ENCODE peak calls at places on chromosomes 2 and 18, in ten cellular contexts. One of them, this sample, is unnamed.

GRCh38 chr2:166665991-166666940 is 172.2 kb upstream of the SCN7A start:
- DNase-seq in stimulated activated CD4-positive, alpha-beta T cell treated with anti-CD3 and anti-CD28 coated beads, TNF-alpha, amount 100 ng/mL, for 24 hours: no peak
- DNase-seq in fibroblast of the conjunctiva: peak
- DNase-seq in activated CD8-positive, alpha-beta memory T cell treated with anti-CD3 and anti-CD28 coated beads, Interleukin-2, amount 50 U/mL, for 4 hours: no peak
- DNase-seq in stomach: no peak
- DNase-seq in skeletal muscle cell: peak
- DNase-seq in cardiac fibroblast: peak
- DNase-seq in DMS 273 treated with DMSO at 0.1 percent for 48 hours: no peak
- DNase-seq in NCI-H1092: no peak
- DNase-seq in GM10248: no peak
- DNase-seq in this sample: no peak

GRCh38 chr2:128474962-128475361 is 156.3 kb upstream of the HS6ST1 start:
- DNase-seq in stimulated activated CD4-positive, alpha-beta T cell treated with anti-CD3 and anti-CD28 coated beads, TNF-alpha, amount 100 ng/mL, for 24 hours: no peak
- DNase-seq in fibroblast of the conjunctiva: no peak
- DNase-seq in activated CD8-positive, alpha-beta memory T cell treated with anti-CD3 and anti-CD28 coated beads, Interleukin-2, amount 50 U/mL, for 4 hours: no peak
- DNase-seq in stomach: no peak
- DNase-seq in skeletal muscle cell: no peak
- DNase-seq in cardiac fibroblast: no peak
- DNase-seq in DMS 273 treated with DMSO at 0.1 percent for 48 hours: no peak
- DNase-seq in NCI-H1092: no peak
- DNase-seq in GM10248: no peak
- DNase-seq in this sample: no peak

GRCh38 chr2:133737597-133737996 is 169.3 kb upstream of the NCKAP5 start:
- DNase-seq in stimulated activated CD4-positive, alpha-beta T cell treated with anti-CD3 and anti-CD28 coated beads, TNF-alpha, amount 100 ng/mL, for 24 hours: no peak
- DNase-seq in fibroblast of the conjunctiva: no peak
- DNase-seq in activated CD8-positive, alpha-beta memory T cell treated with anti-CD3 and anti-CD28 coated beads, Interleukin-2, amount 50 U/mL, for 4 hours: no peak
- DNase-seq in stomach: no peak
- DNase-seq in skeletal muscle cell: no peak
- DNase-seq in cardiac fibroblast: peak
- DNase-seq in DMS 273 treated with DMSO at 0.1 percent for 48 hours: no peak
- DNase-seq in NCI-H1092: no peak
- DNase-seq in GM10248: no peak
- DNase-seq in this sample: no peak

GRCh38 chr2:65604246-65604645 is 171.8 kb upstream of the SPRED2 start:
- DNase-seq in stimulated activated CD4-positive, alpha-beta T cell treated with anti-CD3 and anti-CD28 coated beads, TNF-alpha, amount 100 ng/mL, for 24 hours: no peak
- DNase-seq in fibroblast of the conjunctiva: no peak
- DNase-seq in activated CD8-positive, alpha-beta memory T cell treated with anti-CD3 and anti-CD28 coated beads, Interleukin-2, amount 50 U/mL, for 4 hours: no peak
- DNase-seq in stomach: no peak
- DNase-seq in skeletal muscle cell: no peak
- DNase-seq in cardiac fibroblast: peak
- DNase-seq in DMS 273 treated with DMSO at 0.1 percent for 48 hours: no peak
- DNase-seq in NCI-H1092: no peak
- DNase-seq in GM10248: no peak
- DNase-seq in this sample: no peak

GRCh38 chr18:48832961-48833700 is 117.6 kb downstream of the SMAD7 start:
- DNase-seq in stimulated activated CD4-positive, alpha-beta T cell treated with anti-CD3 and anti-CD28 coated beads, TNF-alpha, amount 100 ng/mL, for 24 hours: no peak
- DNase-seq in fibroblast of the conjunctiva: no peak
- DNase-seq in activated CD8-positive, alpha-beta memory T cell treated with anti-CD3 and anti-CD28 coated beads, Interleukin-2, amount 50 U/mL, for 4 hours: peak
- DNase-seq in stomach: peak
- DNase-seq in skeletal muscle cell: no peak
- DNase-seq in cardiac fibroblast: peak
- DNase-seq in DMS 273 treated with DMSO at 0.1 percent for 48 hours: no peak
- DNase-seq in NCI-H1092: no peak
- DNase-seq in GM10248: no peak
- DNase-seq in this sample: no peak

GRCh38 chr2:201348758-201349157 is 8.4 kb downstream of the FLACC1 start:
- DNase-seq in stimulated activated CD4-positive, alpha-beta T cell treated with anti-CD3 and anti-CD28 coated beads, TNF-alpha, amount 100 ng/mL, for 24 hours: no peak
- DNase-seq in fibroblast of the conjunctiva: no peak
- DNase-seq in activated CD8-positive, alpha-beta memory T cell treated with anti-CD3 and anti-CD28 coated beads, Interleukin-2, amount 50 U/mL, for 4 hours: no peak
- DNase-seq in stomach: no peak
- DNase-seq in skeletal muscle cell: no peak
- DNase-seq in cardiac fibroblast: no peak
- DNase-seq in DMS 273 treated with DMSO at 0.1 percent for 48 hours: no peak
- DNase-seq in NCI-H1092: no peak
- DNase-seq in GM10248: no peak
- DNase-seq in this sample: no peak

GRCh38 chr2:239745386-239745785 is 279.8 kb downstream of the NDUFA10 start:
- DNase-seq in stimulated activated CD4-positive, alpha-beta T cell treated with anti-CD3 and anti-CD28 coated beads, TNF-alpha, amount 100 ng/mL, for 24 hours: no peak
- DNase-seq in fibroblast of the conjunctiva: no peak
- DNase-seq in activated CD8-positive, alpha-beta memory T cell treated with anti-CD3 and anti-CD28 coated beads, Interleukin-2, amount 50 U/mL, for 4 hours: no peak
- DNase-seq in stomach: no peak
- DNase-seq in skeletal muscle cell: no peak
- DNase-seq in cardiac fibroblast: no peak
- DNase-seq in DMS 273 treated with DMSO at 0.1 percent for 48 hours: no peak
- DNase-seq in NCI-H1092: no peak
- DNase-seq in GM10248: no peak
- DNase-seq in this sample: no peak

GRCh38 chr2:178891959-178892485 is 84.8 kb upstream of the TTN start:
- DNase-seq in stimulated activated CD4-positive, alpha-beta T cell treated with anti-CD3 and anti-CD28 coated beads, TNF-alpha, amount 100 ng/mL, for 24 hours: no peak
- DNase-seq in fibroblast of the conjunctiva: no peak
- DNase-seq in activated CD8-positive, alpha-beta memory T cell treated with anti-CD3 and anti-CD28 coated beads, Interleukin-2, amount 50 U/mL, for 4 hours: no peak
- DNase-seq in stomach: no peak
- DNase-seq in skeletal muscle cell: no peak
- DNase-seq in cardiac fibroblast: no peak
- DNase-seq in DMS 273 treated with DMSO at 0.1 percent for 48 hours: no peak
- DNase-seq in NCI-H1092: no peak
- DNase-seq in GM10248: no peak
- DNase-seq in this sample: no peak

GRCh38 chr18:77858331-77858730 is 608.7 kb downstream of the GALR1 start:
- DNase-seq in stimulated activated CD4-positive, alpha-beta T cell treated with anti-CD3 and anti-CD28 coated beads, TNF-alpha, amount 100 ng/mL, for 24 hours: no peak
- DNase-seq in fibroblast of the conjunctiva: no peak
- DNase-seq in activated CD8-positive, alpha-beta memory T cell treated with anti-CD3 and anti-CD28 coated beads, Interleukin-2, amount 50 U/mL, for 4 hours: no peak
- DNase-seq in stomach: no peak
- DNase-seq in skeletal muscle cell: no peak
- DNase-seq in cardiac fibroblast: no peak
- DNase-seq in DMS 273 treated with DMSO at 0.1 percent for 48 hours: no peak
- DNase-seq in NCI-H1092: peak
- DNase-seq in GM10248: no peak
- DNase-seq in this sample: no peak

GRCh38 chr2:28437142-28437835 is 44.6 kb downstream of the FOSL2 start:
- DNase-seq in stimulated activated CD4-positive, alpha-beta T cell treated with anti-CD3 and anti-CD28 coated beads, TNF-alpha, amount 100 ng/mL, for 24 hours: no peak
- DNase-seq in fibroblast of the conjunctiva: no peak
- DNase-seq in activated CD8-positive, alpha-beta memory T cell treated with anti-CD3 and anti-CD28 coated beads, Interleukin-2, amount 50 U/mL, for 4 hours: no peak
- DNase-seq in stomach: no peak
- DNase-seq in skeletal muscle cell: no peak
- DNase-seq in cardiac fibroblast: no peak
- DNase-seq in DMS 273 treated with DMSO at 0.1 percent for 48 hours: no peak
- DNase-seq in NCI-H1092: no peak
- DNase-seq in GM10248: no peak
- DNase-seq in this sample: peak

GRCh38 chr2:97926936-97927335 is 68.8 kb downstream of the TMEM131 start:
- DNase-seq in stimulated activated CD4-positive, alpha-beta T cell treated with anti-CD3 and anti-CD28 coated beads, TNF-alpha, amount 100 ng/mL, for 24 hours: no peak
- DNase-seq in fibroblast of the conjunctiva: no peak
- DNase-seq in activated CD8-positive, alpha-beta memory T cell treated with anti-CD3 and anti-CD28 coated beads, Interleukin-2, amount 50 U/mL, for 4 hours: no peak
- DNase-seq in stomach: no peak
- DNase-seq in skeletal muscle cell: no peak
- DNase-seq in cardiac fibroblast: no peak
- DNase-seq in DMS 273 treated with DMSO at 0.1 percent for 48 hours: no peak
- DNase-seq in NCI-H1092: no peak
- DNase-seq in GM10248: no peak
- DNase-seq in this sample: no peak

GRCh38 chr2:100460904-100461303 is 9.4 kb upstream of the NMS start:
- DNase-seq in stimulated activated CD4-positive, alpha-beta T cell treated with anti-CD3 and anti-CD28 coated beads, TNF-alpha, amount 100 ng/mL, for 24 hours: no peak
- DNase-seq in fibroblast of the conjunctiva: no peak
- DNase-seq in activated CD8-positive, alpha-beta memory T cell treated with anti-CD3 and anti-CD28 coated beads, Interleukin-2, amount 50 U/mL, for 4 hours: no peak
- DNase-seq in stomach: no peak
- DNase-seq in skeletal muscle cell: no peak
- DNase-seq in cardiac fibroblast: no peak
- DNase-seq in DMS 273 treated with DMSO at 0.1 percent for 48 hours: no peak
- DNase-seq in NCI-H1092: no peak
- DNase-seq in GM10248: no peak
- DNase-seq in this sample: no peak

GRCh38 chr2:177906041-177906718 is 166.4 kb downstream of the PDE11A start:
- DNase-seq in stimulated activated CD4-positive, alpha-beta T cell treated with anti-CD3 and anti-CD28 coated beads, TNF-alpha, amount 100 ng/mL, for 24 hours: peak
- DNase-seq in fibroblast of the conjunctiva: peak
- DNase-seq in activated CD8-positive, alpha-beta memory T cell treated with anti-CD3 and anti-CD28 coated beads, Interleukin-2, amount 50 U/mL, for 4 hours: peak
- DNase-seq in stomach: peak
- DNase-seq in skeletal muscle cell: no peak
- DNase-seq in cardiac fibroblast: peak
- DNase-seq in DMS 273 treated with DMSO at 0.1 percent for 48 hours: no peak
- DNase-seq in NCI-H1092: peak
- DNase-seq in GM10248: peak
- DNase-seq in this sample: no peak

GRCh38 chr2:197504512-197504911 is 4.3 kb downstream of the HSPE1 start:
- DNase-seq in stimulated activated CD4-positive, alpha-beta T cell treated with anti-CD3 and anti-CD28 coated beads, TNF-alpha, amount 100 ng/mL, for 24 hours: no peak
- DNase-seq in fibroblast of the conjunctiva: no peak
- DNase-seq in activated CD8-positive, alpha-beta memory T cell treated with anti-CD3 and anti-CD28 coated beads, Interleukin-2, amount 50 U/mL, for 4 hours: no peak
- DNase-seq in stomach: no peak
- DNase-seq in skeletal muscle cell: no peak
- DNase-seq in cardiac fibroblast: no peak
- DNase-seq in DMS 273 treated with DMSO at 0.1 percent for 48 hours: no peak
- DNase-seq in NCI-H1092: no peak
- DNase-seq in GM10248: no peak
- DNase-seq in this sample: no peak

GRCh38 chr18:48201952-48202898 is 207.0 kb downstream of the ZBTB7C start:
- DNase-seq in stimulated activated CD4-positive, alpha-beta T cell treated with anti-CD3 and anti-CD28 coated beads, TNF-alpha, amount 100 ng/mL, for 24 hours: no peak
- DNase-seq in fibroblast of the conjunctiva: no peak
- DNase-seq in activated CD8-positive, alpha-beta memory T cell treated with anti-CD3 and anti-CD28 coated beads, Interleukin-2, amount 50 U/mL, for 4 hours: no peak
- DNase-seq in stomach: no peak
- DNase-seq in skeletal muscle cell: no peak
- DNase-seq in cardiac fibroblast: no peak
- DNase-seq in DMS 273 treated with DMSO at 0.1 percent for 48 hours: no peak
- DNase-seq in NCI-H1092: no peak
- DNase-seq in GM10248: no peak
- DNase-seq in this sample: no peak

GRCh38 chr2:24702800-24703199 is 90.4 kb downstream of the PTRHD1 start:
- DNase-seq in stimulated activated CD4-positive, alpha-beta T cell treated with anti-CD3 and anti-CD28 coated beads, TNF-alpha, amount 100 ng/mL, for 24 hours: no peak
- DNase-seq in fibroblast of the conjunctiva: peak
- DNase-seq in activated CD8-positive, alpha-beta memory T cell treated with anti-CD3 and anti-CD28 coated beads, Interleukin-2, amount 50 U/mL, for 4 hours: no peak
- DNase-seq in stomach: no peak
- DNase-seq in skeletal muscle cell: peak
- DNase-seq in cardiac fibroblast: peak
- DNase-seq in DMS 273 treated with DMSO at 0.1 percent for 48 hours: no peak
- DNase-seq in NCI-H1092: no peak
- DNase-seq in GM10248: no peak
- DNase-seq in this sample: no peak

GRCh38 chr2:8629402-8629801 is 52.5 kb upstream of the ID2 start:
- DNase-seq in stimulated activated CD4-positive, alpha-beta T cell treated with anti-CD3 and anti-CD28 coated beads, TNF-alpha, amount 100 ng/mL, for 24 hours: no peak
- DNase-seq in fibroblast of the conjunctiva: no peak
- DNase-seq in activated CD8-positive, alpha-beta memory T cell treated with anti-CD3 and anti-CD28 coated beads, Interleukin-2, amount 50 U/mL, for 4 hours: no peak
- DNase-seq in stomach: no peak
- DNase-seq in skeletal muscle cell: no peak
- DNase-seq in cardiac fibroblast: no peak
- DNase-seq in DMS 273 treated with DMSO at 0.1 percent for 48 hours: no peak
- DNase-seq in NCI-H1092: no peak
- DNase-seq in GM10248: no peak
- DNase-seq in this sample: no peak

GRCh38 chr2:216535454-216535995 is 36.9 kb downstream of the RPL37A start:
- DNase-seq in stimulated activated CD4-positive, alpha-beta T cell treated with anti-CD3 and anti-CD28 coated beads, TNF-alpha, amount 100 ng/mL, for 24 hours: no peak
- DNase-seq in fibroblast of the conjunctiva: peak
- DNase-seq in activated CD8-positive, alpha-beta memory T cell treated with anti-CD3 and anti-CD28 coated beads, Interleukin-2, amount 50 U/mL, for 4 hours: no peak
- DNase-seq in stomach: no peak
- DNase-seq in skeletal muscle cell: peak
- DNase-seq in cardiac fibroblast: peak
- DNase-seq in DMS 273 treated with DMSO at 0.1 percent for 48 hours: no peak
- DNase-seq in NCI-H1092: no peak
- DNase-seq in GM10248: no peak
- DNase-seq in this sample: peak

GRCh38 chr2:238441262-238442114 is 14.8 kb downstream of the ASB1 start:
- DNase-seq in stimulated activated CD4-positive, alpha-beta T cell treated with anti-CD3 and anti-CD28 coated beads, TNF-alpha, amount 100 ng/mL, for 24 hours: no peak
- DNase-seq in fibroblast of the conjunctiva: no peak
- DNase-seq in activated CD8-positive, alpha-beta memory T cell treated with anti-CD3 and anti-CD28 coated beads, Interleukin-2, amount 50 U/mL, for 4 hours: no peak
- DNase-seq in stomach: no peak
- DNase-seq in skeletal muscle cell: no peak
- DNase-seq in cardiac fibroblast: no peak
- DNase-seq in DMS 273 treated with DMSO at 0.1 percent for 48 hours: no peak
- DNase-seq in NCI-H1092: no peak
- DNase-seq in GM10248: no peak
- DNase-seq in this sample: no peak

GRCh38 chr2:70772486-70773155 is 4.6 kb upstream of the ADD2 start:
- DNase-seq in stimulated activated CD4-positive, alpha-beta T cell treated with anti-CD3 and anti-CD28 coated beads, TNF-alpha, amount 100 ng/mL, for 24 hours: no peak
- DNase-seq in fibroblast of the conjunctiva: no peak
- DNase-seq in activated CD8-positive, alpha-beta memory T cell treated with anti-CD3 and anti-CD28 coated beads, Interleukin-2, amount 50 U/mL, for 4 hours: no peak
- DNase-seq in stomach: no peak
- DNase-seq in skeletal muscle cell: no peak
- DNase-seq in cardiac fibroblast: no peak
- DNase-seq in DMS 273 treated with DMSO at 0.1 percent for 48 hours: no peak
- DNase-seq in NCI-H1092: no peak
- DNase-seq in GM10248: no peak
- DNase-seq in this sample: no peak

GRCh38 chr2:197208029-197208428 is 102.6 kb downstream of the ANKRD44 start:
- DNase-seq in stimulated activated CD4-positive, alpha-beta T cell treated with anti-CD3 and anti-CD28 coated beads, TNF-alpha, amount 100 ng/mL, for 24 hours: no peak
- DNase-seq in fibroblast of the conjunctiva: no peak
- DNase-seq in activated CD8-positive, alpha-beta memory T cell treated with anti-CD3 and anti-CD28 coated beads, Interleukin-2, amount 50 U/mL, for 4 hours: no peak
- DNase-seq in stomach: no peak
- DNase-seq in skeletal muscle cell: no peak
- DNase-seq in cardiac fibroblast: no peak
- DNase-seq in DMS 273 treated with DMSO at 0.1 percent for 48 hours: no peak
- DNase-seq in NCI-H1092: no peak
- DNase-seq in GM10248: no peak
- DNase-seq in this sample: no peak

GRCh38 chr18:44816449-44816848 is 135.8 kb downstream of the SETBP1 start:
- DNase-seq in stimulated activated CD4-positive, alpha-beta T cell treated with anti-CD3 and anti-CD28 coated beads, TNF-alpha, amount 100 ng/mL, for 24 hours: no peak
- DNase-seq in fibroblast of the conjunctiva: no peak
- DNase-seq in activated CD8-positive, alpha-beta memory T cell treated with anti-CD3 and anti-CD28 coated beads, Interleukin-2, amount 50 U/mL, for 4 hours: no peak
- DNase-seq in stomach: no peak
- DNase-seq in skeletal muscle cell: no peak
- DNase-seq in cardiac fibroblast: no peak
- DNase-seq in DMS 273 treated with DMSO at 0.1 percent for 48 hours: no peak
- DNase-seq in NCI-H1092: no peak
- DNase-seq in GM10248: no peak
- DNase-seq in this sample: no peak

GRCh38 chr18:34740101-34740500 is 30.0 kb downstream of the DTNA start:
- DNase-seq in stimulated activated CD4-positive, alpha-beta T cell treated with anti-CD3 and anti-CD28 coated beads, TNF-alpha, amount 100 ng/mL, for 24 hours: no peak
- DNase-seq in fibroblast of the conjunctiva: no peak
- DNase-seq in activated CD8-positive, alpha-beta memory T cell treated with anti-CD3 and anti-CD28 coated beads, Interleukin-2, amount 50 U/mL, for 4 hours: no peak
- DNase-seq in stomach: no peak
- DNase-seq in skeletal muscle cell: no peak
- DNase-seq in cardiac fibroblast: no peak
- DNase-seq in DMS 273 treated with DMSO at 0.1 percent for 48 hours: no peak
- DNase-seq in NCI-H1092: no peak
- DNase-seq in GM10248: no peak
- DNase-seq in this sample: no peak

GRCh38 chr2:119184512-119184911 is 26.0 kb upstream of the C1QL2 start:
- DNase-seq in stimulated activated CD4-positive, alpha-beta T cell treated with anti-CD3 and anti-CD28 coated beads, TNF-alpha, amount 100 ng/mL, for 24 hours: no peak
- DNase-seq in fibroblast of the conjunctiva: no peak
- DNase-seq in activated CD8-positive, alpha-beta memory T cell treated with anti-CD3 and anti-CD28 coated beads, Interleukin-2, amount 50 U/mL, for 4 hours: no peak
- DNase-seq in stomach: no peak
- DNase-seq in skeletal muscle cell: no peak
- DNase-seq in cardiac fibroblast: no peak
- DNase-seq in DMS 273 treated with DMSO at 0.1 percent for 48 hours: no peak
- DNase-seq in NCI-H1092: no peak
- DNase-seq in GM10248: no peak
- DNase-seq in this sample: no peak

GRCh38 chr2:7037340-7038333 is 120.4 kb downstream of the RNF144A start:
- DNase-seq in stimulated activated CD4-positive, alpha-beta T cell treated with anti-CD3 and anti-CD28 coated beads, TNF-alpha, amount 100 ng/mL, for 24 hours: peak
- DNase-seq in fibroblast of the conjunctiva: peak
- DNase-seq in activated CD8-positive, alpha-beta memory T cell treated with anti-CD3 and anti-CD28 coated beads, Interleukin-2, amount 50 U/mL, for 4 hours: peak
- DNase-seq in stomach: peak
- DNase-seq in skeletal muscle cell: peak
- DNase-seq in cardiac fibroblast: peak
- DNase-seq in DMS 273 treated with DMSO at 0.1 percent for 48 hours: no peak
- DNase-seq in NCI-H1092: no peak
- DNase-seq in GM10248: peak
- DNase-seq in this sample: peak

GRCh38 chr18:47461977-47462376 is 210.5 kb upstream of the SKOR2 start:
- DNase-seq in stimulated activated CD4-positive, alpha-beta T cell treated with anti-CD3 and anti-CD28 coated beads, TNF-alpha, amount 100 ng/mL, for 24 hours: no peak
- DNase-seq in fibroblast of the conjunctiva: no peak
- DNase-seq in activated CD8-positive, alpha-beta memory T cell treated with anti-CD3 and anti-CD28 coated beads, Interleukin-2, amount 50 U/mL, for 4 hours: no peak
- DNase-seq in stomach: no peak
- DNase-seq in skeletal muscle cell: no peak
- DNase-seq in cardiac fibroblast: no peak
- DNase-seq in DMS 273 treated with DMSO at 0.1 percent for 48 hours: no peak
- DNase-seq in NCI-H1092: no peak
- DNase-seq in GM10248: no peak
- DNase-seq in this sample: no peak

GRCh38 chr2:28619213-28620196 is 123.6 kb downstream of the PLB1 start:
- DNase-seq in stimulated activated CD4-positive, alpha-beta T cell treated with anti-CD3 and anti-CD28 coated beads, TNF-alpha, amount 100 ng/mL, for 24 hours: no peak
- DNase-seq in fibroblast of the conjunctiva: no peak
- DNase-seq in activated CD8-positive, alpha-beta memory T cell treated with anti-CD3 and anti-CD28 coated beads, Interleukin-2, amount 50 U/mL, for 4 hours: no peak
- DNase-seq in stomach: no peak
- DNase-seq in skeletal muscle cell: no peak
- DNase-seq in cardiac fibroblast: no peak
- DNase-seq in DMS 273 treated with DMSO at 0.1 percent for 48 hours: no peak
- DNase-seq in NCI-H1092: no peak
- DNase-seq in GM10248: no peak
- DNase-seq in this sample: no peak

GRCh38 chr2:164478205-164478604 is 143.1 kb downstream of the GRB14 start:
- DNase-seq in stimulated activated CD4-positive, alpha-beta T cell treated with anti-CD3 and anti-CD28 coated beads, TNF-alpha, amount 100 ng/mL, for 24 hours: no peak
- DNase-seq in fibroblast of the conjunctiva: no peak
- DNase-seq in activated CD8-positive, alpha-beta memory T cell treated with anti-CD3 and anti-CD28 coated beads, Interleukin-2, amount 50 U/mL, for 4 hours: no peak
- DNase-seq in stomach: no peak
- DNase-seq in skeletal muscle cell: no peak
- DNase-seq in cardiac fibroblast: no peak
- DNase-seq in DMS 273 treated with DMSO at 0.1 percent for 48 hours: no peak
- DNase-seq in NCI-H1092: no peak
- DNase-seq in GM10248: no peak
- DNase-seq in this sample: no peak